ENCODE peak calls at places on chromosomes 1 and 21, in ten cellular contexts. One of them, this sample, is unnamed.

GRCh38 chr21:35294231-35294898 is 245.3 kb upstream of the RUNX1 start:
- DNase-seq in HuH-7.5: no peak
- DNase-seq in caudate nucleus: no peak
- DNase-seq in breast epithelium: peak
- DNase-seq in amniotic epithelial cell: peak
- DNase-seq in HFFc6: no peak
- DNase-seq in HS-5: no peak
- DNase-seq in prostate gland: peak
- DNase-seq in NCI-H2081 treated with DMSO at 0.1 percent for 48 hours: peak
- DNase-seq in globus pallidus: no peak
- DNase-seq in this sample: no peak

GRCh38 chr1:178033019-178033418 is 60.9 kb upstream of the RASAL2 start:
- DNase-seq in HuH-7.5: no peak
- DNase-seq in caudate nucleus: no peak
- DNase-seq in breast epithelium: no peak
- DNase-seq in amniotic epithelial cell: no peak
- DNase-seq in HFFc6: no peak
- DNase-seq in HS-5: no peak
- DNase-seq in prostate gland: no peak
- DNase-seq in NCI-H2081 treated with DMSO at 0.1 percent for 48 hours: no peak
- DNase-seq in globus pallidus: no peak
- DNase-seq in this sample: no peak

GRCh38 chr1:114328505-114328904 is 174.8 kb upstream of the SYT6 start:
- DNase-seq in HuH-7.5: no peak
- DNase-seq in caudate nucleus: no peak
- DNase-seq in breast epithelium: no peak
- DNase-seq in amniotic epithelial cell: no peak
- DNase-seq in HFFc6: no peak
- DNase-seq in HS-5: no peak
- DNase-seq in prostate gland: no peak
- DNase-seq in NCI-H2081 treated with DMSO at 0.1 percent for 48 hours: no peak
- DNase-seq in globus pallidus: no peak
- DNase-seq in this sample: no peak

GRCh38 chr1:19392221-19392620 is 80.1 kb downstream of the SLC66A1 start:
- DNase-seq in HuH-7.5: no peak
- DNase-seq in caudate nucleus: no peak
- DNase-seq in breast epithelium: no peak
- DNase-seq in amniotic epithelial cell: no peak
- DNase-seq in HFFc6: no peak
- DNase-seq in HS-5: no peak
- DNase-seq in prostate gland: no peak
- DNase-seq in NCI-H2081 treated with DMSO at 0.1 percent for 48 hours: no peak
- DNase-seq in globus pallidus: no peak
- DNase-seq in this sample: no peak

GRCh38 chr21:43369124-43369523 is 57.8 kb downstream of the SIK1 start:
- DNase-seq in HuH-7.5: no peak
- DNase-seq in caudate nucleus: no peak
- DNase-seq in breast epithelium: no peak
- DNase-seq in amniotic epithelial cell: no peak
- DNase-seq in HFFc6: peak
- DNase-seq in HS-5: no peak
- DNase-seq in prostate gland: no peak
- DNase-seq in NCI-H2081 treated with DMSO at 0.1 percent for 48 hours: no peak
- DNase-seq in globus pallidus: no peak
- DNase-seq in this sample: no peak

GRCh38 chr1:47709302-47710074 is 271.6 kb downstream of the FOXD2 start:
- DNase-seq in HuH-7.5: peak
- DNase-seq in caudate nucleus: no peak
- DNase-seq in breast epithelium: no peak
- DNase-seq in amniotic epithelial cell: no peak
- DNase-seq in HFFc6: no peak
- DNase-seq in HS-5: no peak
- DNase-seq in prostate gland: no peak
- DNase-seq in NCI-H2081 treated with DMSO at 0.1 percent for 48 hours: no peak
- DNase-seq in globus pallidus: peak
- DNase-seq in this sample: no peak

GRCh38 chr1:59697138-59697811 is 117.5 kb upstream of the HOOK1 start:
- DNase-seq in HuH-7.5: no peak
- DNase-seq in caudate nucleus: no peak
- DNase-seq in breast epithelium: no peak
- DNase-seq in amniotic epithelial cell: peak
- DNase-seq in HFFc6: no peak
- DNase-seq in HS-5: no peak
- DNase-seq in prostate gland: no peak
- DNase-seq in NCI-H2081 treated with DMSO at 0.1 percent for 48 hours: no peak
- DNase-seq in globus pallidus: no peak
- DNase-seq in this sample: no peak

GRCh38 chr1:64543831-64544230 is 73.9 kb downstream of the CACHD1 start:
- DNase-seq in HuH-7.5: no peak
- DNase-seq in caudate nucleus: no peak
- DNase-seq in breast epithelium: no peak
- DNase-seq in amniotic epithelial cell: peak
- DNase-seq in HFFc6: no peak
- DNase-seq in HS-5: peak
- DNase-seq in prostate gland: no peak
- DNase-seq in NCI-H2081 treated with DMSO at 0.1 percent for 48 hours: no peak
- DNase-seq in globus pallidus: no peak
- DNase-seq in this sample: no peak

GRCh38 chr1:43978551-43979260 is at the start of gene B4GALT2:
- DNase-seq in HuH-7.5: peak
- DNase-seq in caudate nucleus: peak
- DNase-seq in breast epithelium: no peak
- DNase-seq in amniotic epithelial cell: peak
- DNase-seq in HFFc6: no peak
- DNase-seq in HS-5: no peak
- DNase-seq in prostate gland: peak
- DNase-seq in NCI-H2081 treated with DMSO at 0.1 percent for 48 hours: no peak
- DNase-seq in globus pallidus: no peak
- DNase-seq in this sample: no peak

This sample was measured in RWPE2.